ENCODE peak calls at places on chromosomes 4 and X, in four cellular contexts. J is hepatocyte, U is GM23248, H is neural progenitor cell. Y is an unnamed sample.

GRCh38 chrX:102968216-102968615 is 31.1 kb downstream of the RAB40AL start:
- DNase-seq in J (no peak), U (no peak), H (no peak), Y (no peak)

GRCh38 chrX:13489451-13489850 is 80.0 kb upstream of the EGFL6 start:
- DNase-seq in J (no peak), U (peak), H (no peak), Y (no peak)

GRCh38 chrX:113929004-113929403 is 654.9 kb upstream of the HTR2C start:
- DNase-seq in J (peak), U (peak), H (peak), Y (peak)

GRCh38 chr4:15457401-15458201 is 12.1 kb upstream of the CC2D2A start:
- DNase-seq in J (peak), U (peak), H (peak), Y (peak)

GRCh38 chr4:7398788-7399432 is 35.8 kb downstream of the PSAPL1 start:
- DNase-seq in J (no peak), U (no peak), H (no peak), Y (no peak)

GRCh38 chr4:182604953-182605352 is 312.2 kb downstream of the DCTD start:
- DNase-seq in J (no peak), U (no peak), H (no peak), Y (no peak)

GRCh38 chrX:132648870-132649269 is 160.0 kb upstream of the MBNL3 start:
- DNase-seq in J (no peak), U (peak), H (no peak), Y (no peak)

GRCh38 chr4:119138046-119138445 is 2.4 kb downstream of the MYOZ2 start:
- DNase-seq in J (peak), U (no peak), H (peak), Y (no peak)

GRCh38 chr4:13559414-13559813 is 15.1 kb upstream of the NKX3-2 start:
- DNase-seq in J (no peak), U (peak), H (no peak), Y (no peak)

GRCh38 chr4:23305026-23305425 is 584.8 kb downstream of the PPARGC1A start:
- DNase-seq in J (no peak), U (no peak), H (no peak), Y (no peak)

GRCh38 chr4:155891058-155891457 is 12.4 kb upstream of the TDO2 start:
- DNase-seq in J (no peak), U (peak), H (no peak), Y (no peak)

GRCh38 chr4:15907430-15907829 is 31.1 kb downstream of the FGFBP1 start:
- DNase-seq in J (no peak), U (peak), H (no peak), Y (no peak)

GRCh38 chr4:185744127-185744865 is 67.7 kb downstream of the SORBS2 start:
- DNase-seq in J (no peak), U (no peak), H (no peak), Y (no peak)

GRCh38 chrX:84046403-84046984 is 141.5 kb downstream of the RPS6KA6 start:
- DNase-seq in J (peak), U (peak), H (peak), Y (peak)

GRCh38 chr4:105594094-105595010 is 41.9 kb downstream of the ARHGEF38 start:
- DNase-seq in J (peak), U (no peak), H (no peak), Y (no peak)

GRCh38 chr4:4430492-4431195 is 43.7 kb downstream of the NSG1 start:
- DNase-seq in J (peak), U (peak), H (peak), Y (peak)

GRCh38 chr4:113657834-113658233 is 103.7 kb downstream of the CAMK2D start:
- DNase-seq in J (no peak), U (peak), H (no peak), Y (no peak)

GRCh38 chr4:105059337-105059736 is 87.3 kb upstream of the TET2 start:
- DNase-seq in J (no peak), U (no peak), H (no peak), Y (no peak)

GRCh38 chr4:107283587-107284559 is 247.8 kb upstream of the DKK2 start:
- DNase-seq in J (peak), U (peak), H (no peak), Y (no peak)

GRCh38 chr4:127446309-127446708 is 186.4 kb upstream of the INTU start:
- DNase-seq in J (no peak), U (peak), H (no peak), Y (no peak)

GRCh38 chr4:91471280-91471679 is 832.5 kb upstream of the GRID2 start:
- DNase-seq in J (no peak), U (no peak), H (no peak), Y (no peak)

GRCh38 chrX:44343412-44343942 is at the start of gene EFHC2:
- DNase-seq in J (peak), U (peak), H (peak), Y (no peak)

GRCh38 chr4:159484049-159484448 is 381.2 kb downstream of the RAPGEF2 start:
- DNase-seq in J (no peak), U (no peak), H (no peak), Y (no peak)

GRCh38 chr4:8666581-8666980 is 74.0 kb downstream of the CPZ start:
- DNase-seq in J (no peak), U (no peak), H (no peak), Y (no peak)

GRCh38 chr4:138113819-138114415 is 128.2 kb downstream of the SLC7A11 start:
- DNase-seq in J (no peak), U (peak), H (no peak), Y (no peak)

GRCh38 chr4:138111462-138112000 is 130.6 kb downstream of the SLC7A11 start:
- DNase-seq in J (no peak), U (peak), H (peak), Y (no peak)

GRCh38 chr4:138114434-138114833 is 127.7 kb downstream of the SLC7A11 start:
- DNase-seq in J (no peak), U (peak), H (no peak), Y (peak)

GRCh38 chr4:138112389-138112788 is 129.8 kb downstream of the SLC7A11 start:
- DNase-seq in J (no peak), U (no peak), H (no peak), Y (peak)

DNA sequence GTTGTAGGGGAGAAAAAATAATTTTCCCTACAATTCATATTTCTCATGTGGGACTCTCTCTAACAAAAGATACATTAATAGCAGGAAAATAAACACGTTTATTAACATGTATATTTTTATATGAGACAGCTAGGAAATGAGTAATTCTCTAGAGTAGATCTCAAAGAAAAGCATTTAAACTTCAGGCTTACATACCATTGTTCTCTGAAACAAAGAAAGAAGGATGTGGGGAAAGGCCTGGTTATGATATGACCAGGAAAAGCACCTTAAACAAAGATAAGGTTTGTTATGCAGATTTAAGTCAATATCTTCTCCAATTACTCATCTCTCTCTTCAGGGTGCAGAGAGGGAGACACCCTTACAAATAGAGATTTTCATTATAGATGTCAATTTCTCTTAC is 131.3 kb downstream of the SLC7A11 start:
- DNase-seq in J (no peak), U (peak), H (no peak), Y (no peak)
- H3K4me2 ChIP-seq in J (no peak), U (no peak), H (no peak), Y (no peak)

GRCh38 chr4:86279247-86279960 is 80.4 kb downstream of the MAPK10 start:
- DNase-seq in J (no peak), U (no peak), H (peak), Y (peak)
- H3K4me2 ChIP-seq in J (no peak), U (no peak), H (peak), Y (peak)

GRCh38 chrX:31421441-31421840 is 349.6 kb upstream of the FTHL17 start:
- DNase-seq in J (no peak), U (no peak), H (no peak), Y (no peak)
- H3K4me2 ChIP-seq in J (no peak), U (no peak), H (no peak), Y (no peak)

GRCh38 chr4:40448875-40449274 is 113.7 kb downstream of the CHRNA9 start:
- DNase-seq in J (peak), U (no peak), H (no peak), Y (no peak)

GRCh38 chr4:40446785-40447184 is 111.7 kb downstream of the CHRNA9 start:
- DNase-seq in J (peak), U (peak), H (no peak), Y (no peak)

GRCh38 chr4:40441415-40441814 is 106.3 kb downstream of the CHRNA9 start:
- DNase-seq in J (no peak), U (no peak), H (no peak), Y (no peak)

DNA sequence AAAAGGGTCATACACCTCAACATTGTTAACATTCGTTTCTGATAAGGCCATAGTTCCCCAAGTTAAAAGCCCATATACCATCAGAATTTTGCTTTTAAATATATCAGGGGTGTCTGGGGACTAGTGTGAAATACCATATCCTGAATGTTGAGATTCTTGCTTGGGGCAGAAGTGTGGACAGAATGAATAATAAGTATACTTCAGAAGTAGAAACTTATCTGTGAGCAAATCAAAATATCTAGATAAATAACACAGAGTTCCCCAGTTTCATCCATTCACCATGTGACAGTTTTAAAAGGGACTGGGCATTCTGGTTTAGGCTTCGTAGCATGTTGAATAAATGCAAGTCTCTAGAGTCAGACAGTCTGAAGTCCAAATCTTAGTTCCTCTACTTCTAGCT is 110.5 kb downstream of the CHRNA9 start:
- DNase-seq in J (no peak), U (no peak), H (no peak), Y (no peak)
- H3K4me2 ChIP-seq in J (no peak), U (no peak), H (no peak), Y (no peak)

DNA sequence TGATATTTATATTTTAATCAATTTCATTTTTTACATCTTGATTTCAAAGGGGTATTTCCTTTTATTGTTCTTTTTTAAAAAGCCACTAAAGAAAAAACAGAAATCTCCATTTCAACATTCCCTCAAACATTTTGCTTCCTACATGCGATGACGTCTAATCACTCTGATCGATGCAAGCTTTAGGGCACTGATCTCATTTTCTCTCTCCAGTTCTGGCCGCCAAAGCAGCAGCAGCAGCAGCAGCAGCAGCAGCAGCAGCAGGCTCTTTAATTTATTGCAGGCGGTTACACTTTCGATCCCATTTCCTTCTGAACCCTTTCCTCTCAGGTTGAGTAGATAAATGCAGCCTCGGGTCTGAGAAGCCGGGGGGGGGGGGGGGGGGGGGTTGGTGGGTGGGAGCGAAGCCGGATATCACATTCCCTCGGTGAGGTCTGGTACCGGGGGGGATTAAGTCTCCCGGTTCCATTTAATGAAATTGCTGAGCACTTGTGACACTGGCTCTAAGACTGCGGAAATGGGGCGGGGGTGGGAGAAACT is 3.4 kb upstream of the PCDH7 start:
- DNase-seq in J (peak), U (peak), H (no peak), Y (no peak)
- H3K4me2 ChIP-seq in J (peak), U (peak), H (peak), Y (no peak)

DNA sequence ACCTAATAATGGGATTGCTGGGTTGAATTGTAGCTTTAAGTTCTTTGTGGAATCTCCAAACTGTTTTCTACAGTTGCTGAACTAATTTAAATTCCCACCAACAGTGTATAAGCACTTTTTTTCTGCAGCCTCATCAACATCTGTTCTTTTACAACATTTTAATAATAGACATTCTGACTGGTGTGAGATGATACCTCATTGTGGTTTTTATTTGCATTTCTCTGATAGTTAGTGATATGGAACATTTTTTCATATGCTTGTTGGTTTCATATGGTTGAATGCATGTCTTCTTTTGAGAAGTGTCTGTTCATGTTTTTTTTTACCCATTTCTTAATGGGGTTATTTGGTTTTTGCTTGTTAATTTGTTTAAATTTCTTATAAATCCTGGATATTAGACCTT is 1718.9 kb downstream of the C4orf33 start:
- DNase-seq in J (no peak), U (no peak), H (no peak), Y (no peak)
- H3K4me2 ChIP-seq in J (no peak), U (no peak), H (no peak), Y (no peak)

DNA sequence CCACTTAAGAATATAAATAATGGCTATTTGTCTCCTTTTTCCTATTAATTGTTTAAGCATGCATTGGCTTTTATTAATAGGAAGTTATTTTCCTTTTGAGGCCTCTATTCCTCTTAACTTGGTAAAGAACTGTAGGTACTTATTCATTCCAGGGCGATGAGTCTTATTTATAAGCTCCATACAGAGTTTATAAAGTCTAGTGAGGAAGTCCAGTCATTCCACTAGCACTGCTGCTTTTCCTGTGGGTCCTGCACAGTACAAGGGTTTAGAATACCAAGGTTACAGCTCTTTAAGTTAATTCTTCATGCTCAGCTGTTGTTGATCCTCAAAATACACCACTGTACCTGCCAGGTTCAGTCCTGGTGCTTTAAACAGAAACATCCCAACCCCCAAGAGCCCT is 28.5 kb upstream of the WNK3 start:
- DNase-seq in J (no peak), U (no peak), H (no peak), Y (no peak)
- H3K4me2 ChIP-seq in J (no peak), U (no peak), H (no peak), Y (no peak)

Y was measured in Karpas-422.